ENCODE peak calls at places on chromosomes 5 and 9, in six cellular contexts. Q, E, W, M, O and G are unnamed samples.

GRCh38 chr5:170832241-170832640 is 29.6 kb upstream of the RANBP17 start:
- DNase-seq in M (no peak), O (peak; percentile 20), Q (no peak), W (no peak), E (no peak), G (no peak)

GRCh38 chr9:115808108-115808507 is 345.5 kb upstream of the PAPPA start:
- DNase-seq in E (no peak), O (no peak), Q (no peak), W (no peak), M (no peak), G (no peak)

GRCh38 chr5:71932131-71932635 is 175.1 kb upstream of the MAP1B start:
- DNase-seq in O (no peak), W (no peak), M (no peak), E (no peak), Q (no peak), G (no peak)

GRCh38 chr9:108182950-108183381 is 672.8 kb downstream of the ACTL7B start:
- DNase-seq in Q (no peak), E (no peak), O (no peak), W (no peak), M (no peak), G (no peak)

GRCh38 chr9:14071484-14071883 is 242.5 kb downstream of the NFIB start:
- DNase-seq in E (no peak), W (no peak), O (peak; percentile 22), Q (no peak), M (peak; percentile 13), G (no peak)

GRCh38 chr5:76601470-76601869 is 21.7 kb downstream of the F2RL2 start:
- DNase-seq in E (no peak), W (no peak), Q (no peak), M (peak; percentile 62), O (no peak), G (no peak)

GRCh38 chr5:1121891-1122290 is 10.0 kb upstream of the SLC12A7 start:
- DNase-seq in Q (no peak), E (no peak), W (no peak), O (no peak), M (no peak), G (no peak)

GRCh38 chr5:128919542-128919941 is 45.7 kb upstream of the SLC27A6 start:
- DNase-seq in M (no peak), E (no peak), W (no peak), O (no peak), Q (no peak), G (no peak)